ENCODE peak calls at places on chromosome 13, in seven cellular contexts. One of them, this sample, is unnamed.

GRCh38 chr13:27961227-27962085 is 7.7 kb downstream of the CDX2 start:
- DNase-seq in nucleus accumbens: no peak
- DNase-seq in activated CD8-positive, alpha-beta memory T cell treated with anti-CD3 and anti-CD28 coated beads for 1 hour: no peak
- DNase-seq in AG04450: no peak
- DNase-seq in fibroblast of the aortic adventitia: no peak
- DNase-seq in NCI-H2227 treated with DMSO at 0.1 percent for 48 hours: no peak
- DNase-seq in activated naive CD4-positive, alpha-beta T cell treated with Interleukin-2 at 50 U/mL for 16 hours: no peak
- DNase-seq in this sample: no peak

GRCh38 chr13:81987159-81987558 is 1646.2 kb upstream of the SPRY2 start:
- DNase-seq in nucleus accumbens: no peak
- DNase-seq in NCI-H2227 treated with DMSO at 0.1 percent for 48 hours: no peak
- DNase-seq in activated CD8-positive, alpha-beta memory T cell treated with anti-CD3 and anti-CD28 coated beads for 1 hour: no peak
- DNase-seq in AG04450: no peak
- DNase-seq in activated naive CD4-positive, alpha-beta T cell treated with Interleukin-2 at 50 U/mL for 16 hours: no peak
- DNase-seq in fibroblast of the aortic adventitia: no peak
- DNase-seq in this sample: no peak

GRCh38 chr13:51838235-51838846 is 6.6 kb downstream of the TMEM272 start:
- DNase-seq in AG04450: no peak
- DNase-seq in nucleus accumbens: no peak
- DNase-seq in fibroblast of the aortic adventitia: peak; percentile 65
- DNase-seq in activated naive CD4-positive, alpha-beta T cell treated with Interleukin-2 at 50 U/mL for 16 hours: no peak
- DNase-seq in NCI-H2227 treated with DMSO at 0.1 percent for 48 hours: no peak
- DNase-seq in activated CD8-positive, alpha-beta memory T cell treated with anti-CD3 and anti-CD28 coated beads for 1 hour: no peak
- DNase-seq in this sample: no peak

GRCh38 chr13:98089246-98089645 is 53.6 kb upstream of the FARP1 start:
- DNase-seq in activated CD8-positive, alpha-beta memory T cell treated with anti-CD3 and anti-CD28 coated beads for 1 hour: no peak
- DNase-seq in fibroblast of the aortic adventitia: peak; percentile 69
- DNase-seq in activated naive CD4-positive, alpha-beta T cell treated with Interleukin-2 at 50 U/mL for 16 hours: no peak
- DNase-seq in nucleus accumbens: no peak
- DNase-seq in AG04450: no peak
- DNase-seq in NCI-H2227 treated with DMSO at 0.1 percent for 48 hours: no peak
- DNase-seq in this sample: no peak

GRCh38 chr13:110149036-110149435 is 157.9 kb downstream of the COL4A1 start:
- DNase-seq in NCI-H2227 treated with DMSO at 0.1 percent for 48 hours: no peak
- DNase-seq in AG04450: no peak
- DNase-seq in nucleus accumbens: no peak
- DNase-seq in activated CD8-positive, alpha-beta memory T cell treated with anti-CD3 and anti-CD28 coated beads for 1 hour: no peak
- DNase-seq in fibroblast of the aortic adventitia: peak; percentile 16
- DNase-seq in activated naive CD4-positive, alpha-beta T cell treated with Interleukin-2 at 50 U/mL for 16 hours: no peak
- DNase-seq in this sample: no peak

GRCh38 chr13:114001331-114002008 is 27.6 kb upstream of the C13orf46 start:
- DNase-seq in activated CD8-positive, alpha-beta memory T cell treated with anti-CD3 and anti-CD28 coated beads for 1 hour: no peak
- DNase-seq in fibroblast of the aortic adventitia: no peak
- DNase-seq in AG04450: no peak
- DNase-seq in NCI-H2227 treated with DMSO at 0.1 percent for 48 hours: no peak
- DNase-seq in nucleus accumbens: no peak
- DNase-seq in activated naive CD4-positive, alpha-beta T cell treated with Interleukin-2 at 50 U/mL for 16 hours: no peak
- DNase-seq in this sample: no peak

GRCh38 chr13:33260168-33261098 is 25.1 kb downstream of the STARD13 start:
- DNase-seq in NCI-H2227 treated with DMSO at 0.1 percent for 48 hours: no peak
- DNase-seq in activated CD8-positive, alpha-beta memory T cell treated with anti-CD3 and anti-CD28 coated beads for 1 hour: no peak
- DNase-seq in nucleus accumbens: no peak
- DNase-seq in AG04450: no peak
- DNase-seq in fibroblast of the aortic adventitia: no peak
- DNase-seq in activated naive CD4-positive, alpha-beta T cell treated with Interleukin-2 at 50 U/mL for 16 hours: no peak
- DNase-seq in this sample: no peak

GRCh38 chr13:48505597-48506091 is 27.2 kb downstream of the RCBTB2 start:
- DNase-seq in NCI-H2227 treated with DMSO at 0.1 percent for 48 hours: no peak
- DNase-seq in fibroblast of the aortic adventitia: no peak
- DNase-seq in activated naive CD4-positive, alpha-beta T cell treated with Interleukin-2 at 50 U/mL for 16 hours: peak; percentile 53
- DNase-seq in activated CD8-positive, alpha-beta memory T cell treated with anti-CD3 and anti-CD28 coated beads for 1 hour: no peak
- DNase-seq in AG04450: peak; percentile 8
- DNase-seq in nucleus accumbens: no peak
- DNase-seq in this sample: no peak

GRCh38 chr13:20258208-20258962 is 26.3 kb upstream of the GJB6 start:
- DNase-seq in fibroblast of the aortic adventitia: no peak
- DNase-seq in activated CD8-positive, alpha-beta memory T cell treated with anti-CD3 and anti-CD28 coated beads for 1 hour: no peak
- DNase-seq in nucleus accumbens: no peak
- DNase-seq in AG04450: no peak
- DNase-seq in activated naive CD4-positive, alpha-beta T cell treated with Interleukin-2 at 50 U/mL for 16 hours: no peak
- DNase-seq in NCI-H2227 treated with DMSO at 0.1 percent for 48 hours: no peak
- DNase-seq in this sample: no peak

GRCh38 chr13:52085416-52085815 is 43.5 kb downstream of the NEK5 start:
- DNase-seq in nucleus accumbens: no peak
- DNase-seq in activated naive CD4-positive, alpha-beta T cell treated with Interleukin-2 at 50 U/mL for 16 hours: no peak
- DNase-seq in NCI-H2227 treated with DMSO at 0.1 percent for 48 hours: no peak
- DNase-seq in fibroblast of the aortic adventitia: peak; percentile 68
- DNase-seq in activated CD8-positive, alpha-beta memory T cell treated with anti-CD3 and anti-CD28 coated beads for 1 hour: no peak
- DNase-seq in AG04450: peak; percentile 72
- DNase-seq in this sample: no peak

GRCh38 chr13:63094069-63094468 is 1678.4 kb upstream of the PCDH20 start:
- DNase-seq in nucleus accumbens: no peak
- DNase-seq in activated CD8-positive, alpha-beta memory T cell treated with anti-CD3 and anti-CD28 coated beads for 1 hour: no peak
- DNase-seq in fibroblast of the aortic adventitia: no peak
- DNase-seq in AG04450: no peak
- DNase-seq in activated naive CD4-positive, alpha-beta T cell treated with Interleukin-2 at 50 U/mL for 16 hours: no peak
- DNase-seq in NCI-H2227 treated with DMSO at 0.1 percent for 48 hours: no peak
- DNase-seq in this sample: no peak

GRCh38 chr13:36480726-36481485 is 48.6 kb downstream of the CCNA1 start:
- DNase-seq in NCI-H2227 treated with DMSO at 0.1 percent for 48 hours: no peak
- DNase-seq in activated naive CD4-positive, alpha-beta T cell treated with Interleukin-2 at 50 U/mL for 16 hours: no peak
- DNase-seq in fibroblast of the aortic adventitia: no peak
- DNase-seq in activated CD8-positive, alpha-beta memory T cell treated with anti-CD3 and anti-CD28 coated beads for 1 hour: no peak
- DNase-seq in AG04450: no peak
- DNase-seq in nucleus accumbens: no peak
- DNase-seq in this sample: no peak